ENCODE peak calls at places on chromosomes 2 and 18, in seven cellular contexts. C, G, B, K, Q, Z and V are unnamed samples.

GRCh38 chr18:13653746-13654455 is 72.5 kb downstream of the FAM210A start:
- DNase-seq in K (no peak), B (no peak), Q (no peak), Z (no peak), G (no peak), C (no peak), V (no peak)

GRCh38 chr2:50449306-50449705 is 582.6 kb downstream of the NRXN1 start:
- DNase-seq in G (no peak), K (no peak), Q (no peak), C (no peak), Z (no peak), B (no peak), V (no peak)

GRCh38 chr2:45918816-45919655 is 267.6 kb downstream of the PRKCE start:
- DNase-seq in B (peak), K (no peak), Q (no peak), Z (no peak), G (no peak), C (no peak), V (no peak)

GRCh38 chr2:10188211-10188610 is 65.7 kb downstream of the RRM2 start:
- DNase-seq in Z (no peak), B (no peak), C (no peak), K (peak), Q (no peak), G (no peak), V (peak)

GRCh38 chr2:18552351-18553077 is 7.9 kb downstream of the RDH14 start:
- DNase-seq in K (peak), B (no peak), C (no peak), Q (no peak), G (no peak), Z (no peak), V (no peak)

GRCh38 chr2:71893646-71894045 is 254.0 kb downstream of the CYP26B1 start:
- DNase-seq in Q (no peak), C (no peak), B (no peak), Z (no peak), G (no peak), K (no peak), V (no peak)

GRCh38 chr2:31235504-31235902 is 1.6 kb downstream of the EHD3 start:
- DNase-seq in G (no peak), B (no peak), Z (no peak), K (peak), C (peak), Q (no peak), V (no peak)

GRCh38 chr18:24770625-24771024 is 310.2 kb downstream of the HRH4 start:
- DNase-seq in Z (no peak), K (no peak), B (no peak), Q (no peak), C (no peak), G (no peak), V (no peak)

GRCh38 chr2:40160730-40161129 is 291.2 kb downstream of the SLC8A1 start:
- DNase-seq in Q (no peak), Z (no peak), B (no peak), K (no peak), C (no peak), G (no peak), V (no peak)

GRCh38 chr2:126797622-126798275 is 100.9 kb upstream of the TEX51 start:
- DNase-seq in G (peak), Q (no peak), K (no peak), Z (no peak), B (no peak), C (no peak), V (no peak)

GRCh38 chr2:10844083-10844482 is 31.5 kb upstream of the PDIA6 start:
- DNase-seq in Z (peak), Q (peak), C (no peak), B (peak), G (no peak), K (peak), V (no peak)

GRCh38 chr2:14480120-14480519 is 152.4 kb upstream of the LRATD1 start:
- DNase-seq in G (no peak), Z (no peak), K (no peak), C (no peak), B (no peak), Q (no peak), V (no peak)

GRCh38 chr18:59867337-59868104 is 32.3 kb upstream of the PMAIP1 start:
- DNase-seq in Z (no peak), G (no peak), B (no peak), C (no peak), Q (no peak), K (no peak), V (no peak)

GRCh38 chr18:55088000-55088401 is 128.7 kb upstream of the CCDC68 start:
- DNase-seq in K (no peak), G (no peak), Z (no peak), C (no peak), Q (no peak), B (no peak), V (no peak)

GRCh38 chr2:224982910-224983688 is 59.2 kb downstream of the DOCK10 start:
- DNase-seq in K (peak), Z (no peak), B (no peak), Q (no peak), C (no peak), G (no peak), V (no peak)

GRCh38 chr2:136175466-136175865 is 57.5 kb upstream of the CXCR4 start:
- DNase-seq in B (no peak), Z (no peak), C (no peak), K (no peak), G (no peak), Q (no peak), V (no peak)

GRCh38 chr2:105834931-105835330 is 90.2 kb downstream of the NCK2 start:
- DNase-seq in B (no peak), G (no peak), Q (no peak), K (no peak), C (no peak), Z (no peak), V (no peak)

GRCh38 chr2:234995332-234996007 is 43.7 kb downstream of the SH3BP4 start:
- DNase-seq in G (no peak), K (no peak), Z (no peak), C (no peak), B (no peak), Q (no peak), V (no peak)

GRCh38 chr2:234998404-234999211 is 46.8 kb downstream of the SH3BP4 start:
- DNase-seq in G (no peak), B (peak), K (peak), Z (peak), Q (no peak), C (no peak), V (no peak)

GRCh38 chr2:234996041-234996440 is 44.2 kb downstream of the SH3BP4 start:
- DNase-seq in G (no peak), Z (no peak), B (no peak), K (no peak), Q (no peak), C (no peak), V (no peak)

GRCh38 chr2:234997389-234997788 is 45.6 kb downstream of the SH3BP4 start:
- DNase-seq in B (no peak), C (no peak), Q (no peak), Z (no peak), K (no peak), G (no peak), V (no peak)

GRCh38 chr2:234996467-234997270 is 44.9 kb downstream of the SH3BP4 start:
- DNase-seq in K (peak), Q (no peak), C (peak), G (no peak), Z (peak), B (no peak), V (no peak)
- TF ChIP-seq CTCF in K (peak), Q (no peak), C (peak), G (no peak), Z (peak), B (no peak), V (peak)

DNA sequence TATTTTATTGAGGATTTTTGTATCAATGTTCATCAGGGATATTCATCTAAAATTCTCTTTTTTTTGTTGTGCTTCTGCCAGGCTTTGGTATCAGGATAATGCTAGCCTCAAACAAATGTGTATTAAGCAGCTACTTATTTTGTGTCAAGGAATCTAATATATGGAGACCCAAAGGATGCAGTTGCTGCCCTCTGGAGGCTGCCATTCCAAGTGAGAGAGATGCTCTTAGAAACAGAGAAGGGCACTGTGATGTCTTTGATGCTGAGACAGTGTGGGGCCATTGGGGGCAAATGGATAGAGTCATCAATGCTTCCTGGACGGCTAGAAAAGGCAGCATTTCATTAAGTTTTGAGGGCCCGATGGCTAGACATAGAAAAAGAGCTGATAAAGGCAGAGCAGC is 292.6 kb downstream of the SETBP1 start:
- DNase-seq in K (peak), Z (no peak), Q (no peak), C (no peak), B (no peak), G (no peak), V (no peak)
- TF ChIP-seq CTCF in K (no peak), Z (peak), Q (peak), C (peak), B (peak), G (no peak), V (no peak)

DNA sequence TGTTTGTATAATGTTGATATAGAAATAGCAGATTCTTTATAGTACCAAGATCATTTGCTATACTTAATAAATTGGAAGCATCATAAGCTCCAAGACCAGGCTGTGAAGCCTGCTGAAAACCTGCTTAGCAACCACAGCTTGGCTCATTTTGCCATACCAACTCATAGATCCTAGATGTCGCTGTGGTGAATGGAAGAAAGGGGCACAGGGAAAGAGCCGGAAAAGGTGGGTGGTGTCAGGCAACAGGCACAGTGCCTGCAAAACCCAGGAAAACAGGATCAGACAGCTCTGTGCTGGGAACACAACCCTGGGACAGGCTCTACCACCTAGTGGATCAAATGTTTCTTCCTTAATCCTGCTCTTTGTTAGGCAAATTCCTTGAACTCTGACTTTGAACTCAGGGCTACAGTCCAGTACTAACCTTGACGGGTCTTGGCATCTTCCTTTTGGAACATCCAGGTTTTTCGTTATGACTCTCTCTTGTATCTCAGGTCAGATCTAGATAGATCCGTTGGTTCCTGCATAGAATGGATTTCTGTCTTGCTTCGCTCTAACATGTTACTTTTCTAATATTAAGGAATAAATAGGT is 31.6 kb downstream of the TWSG1 start:
- DNase-seq in Z (peak), G (no peak), Q (peak), K (peak), C (peak), B (peak), V (peak)
- TF ChIP-seq CTCF in Z (peak), G (peak), Q (peak), K (peak), C (peak), B (peak), V (peak)

DNA sequence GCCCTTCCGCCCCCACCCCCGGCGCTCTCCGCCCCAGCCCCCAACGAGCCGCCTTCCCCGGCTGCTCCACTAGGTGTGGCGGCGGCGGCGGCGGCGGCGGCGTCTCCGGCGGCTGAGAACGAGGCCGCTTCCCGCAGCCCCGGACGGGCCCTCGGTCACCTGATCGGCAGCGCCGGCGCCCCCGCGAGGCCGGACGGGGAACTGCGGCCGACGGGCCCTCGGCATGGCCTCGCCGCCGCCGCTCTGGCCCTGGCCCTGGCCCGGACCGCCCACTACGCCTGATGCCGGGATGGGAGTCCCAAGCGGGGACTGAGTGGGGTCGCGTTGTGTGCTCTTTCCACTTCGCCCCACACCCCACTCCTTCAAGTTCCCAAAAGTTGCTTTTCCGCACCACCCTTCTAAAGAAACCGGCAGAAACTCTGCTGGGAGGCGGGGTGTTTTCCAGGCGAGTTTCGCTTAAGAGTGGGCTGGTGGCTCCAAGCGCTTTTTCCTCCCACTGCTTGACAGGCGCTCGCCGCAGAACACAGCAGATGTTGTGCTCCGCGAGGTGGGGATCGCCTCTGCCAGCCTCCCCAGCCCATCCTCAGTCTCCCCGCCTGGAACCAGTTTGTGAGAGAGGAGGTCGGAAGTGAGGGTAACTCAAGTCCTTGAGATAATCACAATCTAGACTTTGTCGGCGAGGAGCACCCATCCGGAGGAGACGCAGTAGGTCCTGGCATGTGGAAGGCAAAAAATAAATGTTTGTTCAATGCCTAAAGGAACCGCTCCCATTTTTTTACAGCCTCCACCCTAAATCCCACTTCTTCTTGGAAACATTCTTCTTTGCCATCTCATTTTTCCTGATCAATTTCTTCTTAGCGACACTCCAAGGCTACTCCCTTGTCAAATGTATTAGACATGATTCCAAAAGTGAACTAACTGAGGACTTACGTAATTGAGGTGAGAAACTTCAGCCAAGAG is at the start of gene NCKAP1:
- DNase-seq in K (peak), G (peak), Z (peak), Q (peak), B (peak), C (no peak), V (peak)
- TF ChIP-seq CTCF in K (peak), G (peak), Z (peak), Q (peak), B (peak), C (peak), V (peak)

GRCh38 chr2:204004912-204005311 is 68.3 kb downstream of the ICOS start:
- DNase-seq in K (no peak), C (no peak), G (no peak), Q (no peak), Z (no peak), B (no peak), V (no peak)
- TF ChIP-seq CTCF in K (no peak), C (no peak), G (no peak), Q (no peak), Z (no peak), B (no peak), V (no peak)

DNA sequence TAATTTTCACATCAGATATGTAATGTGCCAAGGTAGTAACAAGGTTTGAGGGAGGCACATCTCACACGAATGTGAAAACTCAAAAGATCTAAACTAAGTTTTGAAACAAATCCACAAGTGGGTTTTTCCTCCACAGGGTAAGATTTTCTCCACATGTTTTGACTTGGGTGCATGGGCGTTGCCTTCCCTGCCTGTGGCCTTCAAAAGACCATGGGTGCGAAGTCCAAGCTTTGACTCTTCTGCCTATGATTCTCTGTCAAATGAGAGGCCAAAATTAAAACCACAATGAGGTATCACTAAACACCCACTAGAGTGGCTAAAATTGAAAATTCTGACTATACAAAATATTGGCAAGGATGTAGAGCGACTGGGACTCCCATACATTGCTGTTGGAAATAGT is 30.7 kb downstream of the NIFK start:
- DNase-seq in Z (no peak), B (no peak), C (no peak), K (no peak), Q (no peak), G (no peak), V (no peak)
- TF ChIP-seq CTCF in Z (no peak), B (no peak), C (no peak), K (no peak), Q (no peak), G (no peak), V (no peak)

DNA sequence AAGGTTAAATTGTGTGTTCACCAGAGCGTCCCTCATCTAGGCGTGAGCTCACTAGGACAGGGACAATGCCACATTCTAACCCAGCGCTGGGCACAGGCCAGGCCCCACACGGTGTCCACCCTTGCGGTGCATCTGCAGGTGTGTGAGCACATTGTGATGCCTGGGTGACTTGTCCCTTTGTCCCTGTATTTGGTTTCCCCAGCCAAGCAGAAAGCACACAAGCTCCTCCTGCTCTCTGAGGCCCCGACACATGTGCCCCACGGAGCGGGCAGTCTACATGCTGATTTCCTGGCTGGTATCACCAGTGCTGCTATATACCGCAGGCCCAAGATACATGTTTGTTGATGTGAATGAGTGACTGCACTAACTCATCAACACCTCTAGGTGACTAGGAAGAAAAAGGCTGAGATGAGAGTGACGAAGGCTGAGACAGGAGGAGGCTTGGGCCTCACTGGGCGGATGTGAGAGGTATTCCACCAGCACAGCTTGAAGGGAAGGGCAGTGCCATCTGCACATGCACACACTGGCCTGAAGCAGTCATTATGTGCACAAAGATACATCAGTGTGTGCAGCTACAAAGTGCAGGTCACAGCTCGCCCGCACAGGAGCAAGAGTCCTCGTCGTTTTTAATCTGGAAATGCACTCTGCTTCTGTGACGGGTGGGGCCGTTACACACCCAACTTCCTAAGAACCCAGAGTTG is 205.9 kb downstream of the EIPR1 start:
- DNase-seq in C (no peak), Q (no peak), B (no peak), K (no peak), G (peak), Z (no peak), V (no peak)
- TF ChIP-seq CTCF in C (no peak), Q (no peak), B (no peak), K (no peak), G (no peak), Z (no peak), V (no peak)